ENCODE peak calls at places on chromosomes 4 and X, in nine cellular contexts. One of them, this sample, is unnamed. For H3K4me1, the result is how much of the 10 kb centered on the place peaks cover.

GRCh38 chr4:184803884-184804283 is 21.9 kb downstream of the ACSL1 start:
- DNase-seq in IMR-90: no peak
- DNase-seq in thyroid gland: no peak
- DNase-seq in Peyer's patch: no peak
- DNase-seq in stomach: no peak
- DNase-seq in uterus: no peak
- DNase-seq in ovary: no peak
- DNase-seq in HCT116: no peak
- DNase-seq in A549: no peak
- DNase-seq in this sample: no peak

GRCh38 chrX:97616883-97617510 is 733.3 kb downstream of the RPA4 start:
- DNase-seq in HCT116: peak
- DNase-seq in IMR-90: peak
- DNase-seq in thyroid gland: no peak
- DNase-seq in Peyer's patch: peak
- DNase-seq in uterus: no peak
- DNase-seq in A549: peak
- DNase-seq in ovary: no peak
- DNase-seq in stomach: no peak
- DNase-seq in this sample: no peak

GRCh38 chrX:69093960-69094935 is 71.0 kb downstream of the PJA1 start:
- DNase-seq in IMR-90: peak
- DNase-seq in ovary: peak
- DNase-seq in HCT116: peak
- DNase-seq in uterus: peak
- DNase-seq in thyroid gland: peak
- DNase-seq in stomach: peak
- DNase-seq in Peyer's patch: peak
- DNase-seq in A549: peak
- DNase-seq in this sample: peak

GRCh38 chr4:186852964-186853391 is 129.3 kb upstream of the FAT1 start:
- DNase-seq in Peyer's patch: no peak
- DNase-seq in stomach: no peak
- DNase-seq in ovary: no peak
- DNase-seq in A549: no peak
- DNase-seq in uterus: no peak
- DNase-seq in thyroid gland: no peak
- DNase-seq in HCT116: no peak
- DNase-seq in IMR-90: no peak
- DNase-seq in this sample: no peak

GRCh38 chr4:141047228-141047884 is 85.9 kb downstream of the RNF150 start:
- DNase-seq in HCT116: no peak
- DNase-seq in uterus: no peak
- DNase-seq in A549: no peak
- DNase-seq in IMR-90: peak
- DNase-seq in thyroid gland: no peak
- DNase-seq in Peyer's patch: no peak
- DNase-seq in ovary: no peak
- DNase-seq in stomach: no peak
- DNase-seq in this sample: no peak

GRCh38 chr4:52837716-52838558 is 24.2 kb upstream of the RASL11B start:
- DNase-seq in IMR-90: peak
- DNase-seq in ovary: no peak
- DNase-seq in A549: no peak
- DNase-seq in stomach: no peak
- DNase-seq in uterus: no peak
- DNase-seq in HCT116: no peak
- DNase-seq in thyroid gland: no peak
- DNase-seq in Peyer's patch: no peak
- DNase-seq in this sample: no peak

GRCh38 chr4:72218953-72219352 is 187.2 kb downstream of the NPFFR2 start:
- DNase-seq in A549: no peak
- DNase-seq in uterus: no peak
- DNase-seq in HCT116: no peak
- DNase-seq in stomach: no peak
- DNase-seq in thyroid gland: no peak
- DNase-seq in ovary: no peak
- DNase-seq in IMR-90: no peak
- DNase-seq in Peyer's patch: no peak
- DNase-seq in this sample: no peak

GRCh38 chr4:104879367-104879766 is 267.3 kb upstream of the TET2 start:
- DNase-seq in IMR-90: no peak
- DNase-seq in A549: no peak
- DNase-seq in HCT116: no peak
- DNase-seq in uterus: no peak
- DNase-seq in thyroid gland: no peak
- DNase-seq in ovary: no peak
- DNase-seq in stomach: no peak
- DNase-seq in Peyer's patch: no peak
- DNase-seq in this sample: no peak

GRCh38 chr4:156773648-156774357 is 197.8 kb downstream of the PDGFC start:
- DNase-seq in Peyer's patch: no peak
- DNase-seq in A549: no peak
- DNase-seq in uterus: no peak
- DNase-seq in stomach: no peak
- DNase-seq in IMR-90: peak
- DNase-seq in HCT116: no peak
- DNase-seq in ovary: no peak
- DNase-seq in thyroid gland: no peak
- DNase-seq in this sample: no peak

GRCh38 chr4:123120473-123120872 is 198.1 kb upstream of the NUDT6 start:
- DNase-seq in A549: no peak
- DNase-seq in Peyer's patch: no peak
- DNase-seq in thyroid gland: no peak
- DNase-seq in ovary: no peak
- DNase-seq in IMR-90: peak
- DNase-seq in stomach: no peak
- DNase-seq in HCT116: no peak
- DNase-seq in uterus: no peak
- DNase-seq in this sample: no peak

GRCh38 chrX:65723706-65724105 is 56.3 kb downstream of the MSN start:
- DNase-seq in HCT116: no peak
- DNase-seq in ovary: no peak
- DNase-seq in Peyer's patch: no peak
- DNase-seq in stomach: no peak
- DNase-seq in thyroid gland: no peak
- DNase-seq in IMR-90: peak
- DNase-seq in uterus: no peak
- DNase-seq in A549: no peak
- DNase-seq in this sample: no peak

GRCh38 chr4:54924891-54925290 is 200.5 kb downstream of the KDR start:
- DNase-seq in Peyer's patch: no peak
- DNase-seq in uterus: no peak
- DNase-seq in thyroid gland: no peak
- DNase-seq in A549: no peak
- DNase-seq in ovary: no peak
- DNase-seq in stomach: no peak
- DNase-seq in IMR-90: no peak
- DNase-seq in HCT116: no peak
- DNase-seq in this sample: no peak

GRCh38 chrX:88101968-88102367 is 584.4 kb downstream of the KLHL4 start:
- DNase-seq in Peyer's patch: no peak
- DNase-seq in HCT116: no peak
- DNase-seq in ovary: no peak
- DNase-seq in uterus: no peak
- DNase-seq in stomach: no peak
- DNase-seq in A549: no peak
- DNase-seq in thyroid gland: no peak
- DNase-seq in IMR-90: no peak
- DNase-seq in this sample: no peak

DNA sequence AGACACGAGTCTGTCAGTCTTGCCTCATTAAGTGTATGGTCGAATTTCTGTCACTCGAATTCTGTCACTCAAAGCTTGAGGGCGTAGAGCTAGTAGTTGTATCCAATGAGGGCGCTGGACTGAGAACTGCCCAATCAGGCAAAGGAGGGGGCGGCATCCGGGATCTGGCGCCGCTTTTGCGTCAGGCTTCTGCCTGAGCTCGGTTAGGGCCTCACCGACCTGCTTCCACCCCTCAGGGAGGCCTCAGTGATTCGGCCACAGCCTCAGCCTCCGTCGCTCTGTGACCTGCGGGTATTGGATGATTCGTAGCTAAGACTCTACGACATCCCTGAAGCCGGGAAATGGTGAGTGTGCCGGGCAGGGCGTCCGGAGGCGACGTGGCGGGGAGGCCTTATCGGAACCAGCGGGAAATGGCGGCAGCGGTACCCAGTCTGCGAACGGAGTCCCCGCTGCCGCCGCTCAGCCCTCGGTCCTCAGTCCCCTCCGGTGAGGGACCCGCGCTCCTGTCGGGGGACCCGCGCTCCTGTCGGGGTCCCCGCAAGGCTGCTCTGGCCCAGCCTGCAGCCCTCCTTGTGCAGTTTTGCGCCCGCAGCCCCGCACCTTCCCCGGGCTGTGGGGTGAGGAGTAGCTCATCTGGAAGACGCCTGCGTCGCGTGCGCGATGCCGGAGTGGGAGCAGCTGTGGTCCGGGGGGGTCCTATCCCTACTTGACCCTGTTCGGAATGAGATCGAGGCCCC is 88.3 kb downstream of the ZNF718 start:
- DNase-seq in stomach: peak
- DNase-seq in IMR-90: peak
- DNase-seq in HCT116: no peak
- DNase-seq in ovary: peak
- DNase-seq in uterus: peak
- DNase-seq in Peyer's patch: peak
- DNase-seq in thyroid gland: peak
- DNase-seq in A549: no peak
- DNase-seq in this sample: no peak
- H3K4me3 ChIP-seq in stomach: peak
- H3K4me3 ChIP-seq in IMR-90: peak
- H3K4me3 ChIP-seq in HCT116: no peak
- H3K4me3 ChIP-seq in ovary: peak
- H3K4me3 ChIP-seq in uterus: peak
- H3K4me3 ChIP-seq in Peyer's patch: peak
- H3K4me3 ChIP-seq in thyroid gland: peak
- H3K4me3 ChIP-seq in A549: no peak
- H3K4me3 ChIP-seq in this sample: peak

GRCh38 chr4:139890810-139891209 is 225.2 kb downstream of the MGST2 start:
- DNase-seq in IMR-90: peak
- DNase-seq in ovary: no peak
- DNase-seq in HCT116: no peak
- DNase-seq in uterus: no peak
- DNase-seq in A549: no peak
- DNase-seq in Peyer's patch: no peak
- DNase-seq in thyroid gland: no peak
- DNase-seq in stomach: no peak
- DNase-seq in this sample: no peak
- TF ChIP-seq POLR2A in IMR-90: no peak
- TF ChIP-seq POLR2A in ovary: no peak
- TF ChIP-seq POLR2A in HCT116: no peak
- TF ChIP-seq POLR2A in uterus: no peak
- TF ChIP-seq POLR2A in A549: no peak
- TF ChIP-seq POLR2A in Peyer's patch: no peak
- TF ChIP-seq POLR2A in thyroid gland: no peak
- TF ChIP-seq POLR2A in stomach: no peak
- TF ChIP-seq POLR2A in this sample: no peak

DNA sequence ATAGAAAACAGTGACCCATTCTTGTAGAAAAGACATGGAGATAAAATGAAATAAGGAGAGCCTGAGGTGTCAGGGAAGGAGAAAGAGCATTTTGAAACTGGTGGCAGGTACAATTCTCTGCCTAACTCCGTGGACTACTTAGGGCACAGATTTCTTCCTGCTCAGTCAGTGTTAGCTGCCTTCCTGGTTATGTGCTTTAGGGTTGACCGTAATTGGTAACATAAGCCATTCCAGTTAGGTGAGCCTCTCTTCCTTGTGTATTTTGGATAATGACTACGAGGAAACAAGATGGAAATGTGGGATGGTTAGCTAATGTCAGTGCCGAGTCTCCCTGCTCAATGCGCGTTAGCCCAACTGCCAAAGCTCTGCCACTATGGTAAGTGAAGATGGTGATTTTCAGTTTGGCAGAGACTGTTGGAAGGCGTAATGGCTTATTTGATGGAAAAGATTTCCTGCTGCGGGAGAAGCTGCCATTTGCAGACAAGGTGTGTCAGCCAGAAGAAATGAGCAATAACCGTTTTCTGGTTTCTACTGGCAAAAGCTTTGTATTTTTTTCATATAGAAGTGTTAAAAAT is 174.1 kb downstream of the CBR4 start:
- DNase-seq in stomach: no peak
- DNase-seq in HCT116: no peak
- DNase-seq in Peyer's patch: no peak
- DNase-seq in IMR-90: no peak
- DNase-seq in A549: no peak
- DNase-seq in ovary: no peak
- DNase-seq in uterus: no peak
- DNase-seq in thyroid gland: no peak
- DNase-seq in this sample: no peak
- H3K4me1 ChIP-seq in stomach: half or more
- H3K4me1 ChIP-seq in HCT116: under half
- H3K4me1 ChIP-seq in Peyer's patch: under half
- H3K4me1 ChIP-seq in IMR-90: under half
- H3K4me1 ChIP-seq in A549: half or more
- H3K4me1 ChIP-seq in ovary: under half
- H3K4me1 ChIP-seq in uterus: under half
- H3K4me1 ChIP-seq in thyroid gland: under half
- H3K4me1 ChIP-seq in this sample: under half

DNA sequence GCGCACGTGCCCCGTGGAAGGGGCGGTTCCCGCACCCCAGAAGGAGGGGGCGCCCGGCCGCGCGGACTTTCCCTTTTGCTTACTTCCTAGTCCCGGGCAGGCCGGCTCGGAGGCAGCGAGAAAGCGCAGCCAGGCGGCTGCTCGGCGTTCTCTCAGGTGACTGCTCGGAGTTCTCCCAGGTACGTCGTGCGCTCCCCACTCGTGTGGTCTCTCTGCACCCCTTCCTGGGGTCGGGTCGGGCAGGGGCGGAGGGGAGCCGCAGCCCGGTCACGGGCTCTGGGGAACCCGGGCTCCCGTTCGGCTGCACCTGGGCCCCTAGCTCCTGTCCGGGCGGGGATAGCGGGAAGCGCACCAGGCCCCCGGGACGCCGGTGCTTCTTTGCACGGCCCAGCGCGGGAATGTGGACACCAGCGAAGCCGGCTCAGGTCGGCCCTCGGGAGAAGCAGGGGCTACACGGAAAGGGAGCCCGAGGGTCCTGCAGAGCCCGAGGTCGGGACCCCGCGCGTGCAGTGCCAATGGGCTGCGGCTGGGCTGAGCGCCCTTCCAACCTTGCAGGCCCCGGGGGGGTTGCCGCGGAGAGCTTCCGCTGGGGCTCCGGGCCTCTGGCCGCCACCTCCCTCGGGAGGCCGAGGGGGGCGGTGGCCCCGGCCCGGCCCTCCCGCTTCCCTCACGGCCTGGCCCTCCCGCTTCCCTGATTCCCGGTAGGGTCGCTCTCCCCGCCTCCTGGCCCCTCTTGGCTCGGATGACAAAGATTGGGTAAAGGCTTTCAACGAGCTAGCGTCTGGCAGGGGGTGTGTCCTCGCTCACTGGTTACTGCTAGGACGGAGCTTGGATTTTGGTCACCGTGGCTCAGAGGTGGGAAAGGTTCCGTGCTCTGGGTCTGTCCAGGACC is at the start of gene TLR2:
- DNase-seq in Peyer's patch: peak
- DNase-seq in A549: peak
- DNase-seq in thyroid gland: peak
- DNase-seq in IMR-90: no peak
- DNase-seq in stomach: peak
- DNase-seq in ovary: peak
- DNase-seq in HCT116: no peak
- DNase-seq in uterus: peak
- DNase-seq in this sample: peak
- H3K4me3 ChIP-seq in Peyer's patch: peak
- H3K4me3 ChIP-seq in A549: peak
- H3K4me3 ChIP-seq in thyroid gland: peak
- H3K4me3 ChIP-seq in IMR-90: peak
- H3K4me3 ChIP-seq in stomach: peak
- H3K4me3 ChIP-seq in ovary: peak
- H3K4me3 ChIP-seq in HCT116: no peak
- H3K4me3 ChIP-seq in uterus: peak
- H3K4me3 ChIP-seq in this sample: peak